ENCODE peak calls at places on chromosomes 13 and 19, in seven cellular contexts. F is endothelial cell; S is CD4-positive, alpha-beta T cell; B is cardiac fibroblast; K is effector CD4-positive, alpha-beta T cell; J is upper lobe of left lung; V is body of pancreas. M is an unnamed sample.

GRCh38 chr13:98033277-98034247 is 80.1 kb downstream of the IPO5 start:
- DNase-seq in F (peak), S (no peak), B (peak), K (no peak), J (no peak), V (peak), M (peak)

GRCh38 chr13:38686635-38687245 is at the start of gene FREM2:
- DNase-seq in F (peak), S (no peak), B (no peak), K (no peak), J (peak), V (peak), M (no peak)

GRCh38 chr13:38819053-38819452 is 132.2 kb downstream of the FREM2 start:
- DNase-seq in F (no peak), S (no peak), B (no peak), K (no peak), J (no peak), V (peak), M (no peak)

GRCh38 chr13:29210676-29211075 is 384.8 kb downstream of the SLC7A1 start:
- DNase-seq in F (no peak), S (no peak), B (no peak), K (no peak), J (no peak), V (no peak), M (no peak)

GRCh38 chr19:10228925-10229324 is 2.2 kb downstream of the S1PR2 start:
- DNase-seq in F (peak), S (peak), B (peak), K (peak), J (no peak), V (peak), M (no peak)

GRCh38 chr19:17950310-17951150 is 16.4 kb upstream of the KCNN1 start:
- DNase-seq in F (no peak), S (peak), B (no peak), K (peak), J (no peak), V (no peak), M (no peak)

GRCh38 chr13:106083620-106084350 is 451.7 kb downstream of the EFNB2 start:
- DNase-seq in F (peak), S (no peak), B (peak), K (no peak), J (peak), V (peak), M (no peak)

GRCh38 chr19:50873056-50873455 is at the start of gene KLK2:
- DNase-seq in F (no peak), S (no peak), B (no peak), K (no peak), J (no peak), V (no peak), M (no peak)

GRCh38 chr13:77853701-77854100 is 64.9 kb downstream of the EDNRB start:
- DNase-seq in F (no peak), S (no peak), B (no peak), K (no peak), J (no peak), V (no peak), M (no peak)

GRCh38 chr13:74162782-74163181 is 28.6 kb upstream of the KLF12 start:
- DNase-seq in F (no peak), S (no peak), B (no peak), K (no peak), J (no peak), V (no peak), M (no peak)

GRCh38 chr19:1867359-1867724 is 4.0 kb upstream of the KLF16 start:
- DNase-seq in F (no peak), S (no peak), B (no peak), K (no peak), J (no peak), V (no peak), M (no peak)

GRCh38 chr19:58543826-58544590 is at the start of gene TRIM28:
- DNase-seq in F (peak), S (peak), B (peak), K (peak), J (peak), V (peak), M (peak)

GRCh38 chr19:56639217-56639616 is 3.7 kb upstream of the SMIM17 start:
- DNase-seq in F (no peak), S (no peak), B (peak), K (no peak), J (no peak), V (no peak), M (no peak)

GRCh38 chr13:50909605-50910482 is at the start of gene RNASEH2B:
- DNase-seq in F (peak), S (peak), B (peak), K (peak), J (peak), V (peak), M (no peak)

GRCh38 chr13:42216422-42216735 is 55.6 kb upstream of the AKAP11 start:
- DNase-seq in F (no peak), S (no peak), B (no peak), K (no peak), J (no peak), V (no peak), M (no peak)

GRCh38 chr19:7115721-7116120 is 46.2 kb downstream of the ZNF557 start:
- DNase-seq in F (no peak), S (no peak), B (no peak), K (no peak), J (no peak), V (no peak), M (no peak)

GRCh38 chr13:104106705-104107393 is 1040.6 kb upstream of the SLC10A2 start:
- DNase-seq in F (no peak), S (no peak), B (peak), K (no peak), J (no peak), V (peak), M (no peak)

GRCh38 chr19:5046339-5047039 is 77.6 kb downstream of the KDM4B start:
- DNase-seq in F (no peak), S (no peak), B (no peak), K (no peak), J (peak), V (peak), M (peak)

GRCh38 chr13:49530452-49530851 is 34.7 kb downstream of the PHF11 start:
- DNase-seq in F (no peak), S (no peak), B (no peak), K (no peak), J (peak), V (no peak), M (no peak)

GRCh38 chr13:109717686-109718085 is 68.7 kb downstream of the IRS2 start:
- DNase-seq in F (no peak), S (no peak), B (no peak), K (no peak), J (no peak), V (no peak), M (no peak)

GRCh38 chr13:100789481-100789880 is 114.9 kb upstream of the TMTC4 start:
- DNase-seq in F (no peak), S (no peak), B (peak), K (no peak), J (peak), V (peak), M (peak)

GRCh38 chr13:25933520-25933919 is 118.3 kb downstream of the SHISA2 start:
- DNase-seq in F (no peak), S (no peak), B (no peak), K (no peak), J (peak), V (no peak), M (no peak)

GRCh38 chr13:25345555-25345954 is 26.2 kb upstream of the ATP8A2 start:
- DNase-seq in F (no peak), S (no peak), B (no peak), K (no peak), J (no peak), V (no peak), M (no peak)